ENCODE peak calls at places on chromosomes 6 and 20, in ten cellular contexts. A, U, D, S, R, W, I, L, M and Y are unnamed samples.
A peak's percentile ranks its signal among the peaks of the same experiment; 100 is the strongest.

GRCh38 chr20:1155342-1155741 is 29.4 kb downstream of the TMEM74B start:
- DNase-seq in A (no peak), U (peak; percentile 15), D (no peak), S (no peak), R (no peak), W (no peak), I (no peak), L (no peak), M (no peak), Y (no peak)

GRCh38 chr6:107116328-107116892 is 1.1 kb upstream of the BEND3 start:
- DNase-seq in A (no peak), U (peak; percentile 67), D (no peak), S (no peak), R (peak; percentile 69), W (no peak), I (no peak), L (peak; percentile 79), M (peak; percentile 63), Y (no peak)

GRCh38 chr20:43923322-43923721 is 8.7 kb downstream of the TOX2 start:
- DNase-seq in A (no peak), U (no peak), D (no peak), S (no peak), R (no peak), W (no peak), I (no peak), L (no peak), M (no peak), Y (no peak)

GRCh38 chr20:21090112-21090737 is 15.9 kb downstream of the LINC00237 start:
- DNase-seq in A (no peak), U (no peak), D (no peak), S (no peak), R (no peak), W (no peak), I (no peak), L (no peak), M (no peak), Y (no peak)

GRCh38 chr6:124962617-124963415 is 579 bp downstream of the RNF217 start:
- DNase-seq in A (peak; percentile 18), U (peak; percentile 65), D (peak; percentile 85), S (peak; percentile 47), R (peak; percentile 74), W (no peak), I (peak; percentile 32), L (peak; percentile 88), M (peak; percentile 49), Y (peak; percentile 12)

GRCh38 chr6:153172815-153173214 is 41.7 kb upstream of the RGS17 start:
- DNase-seq in A (no peak), U (no peak), D (no peak), S (no peak), R (no peak), W (no peak), I (no peak), L (no peak), M (no peak), Y (no peak)

GRCh38 chr6:111231078-111231435 is 143.8 kb downstream of the SLC16A10 start:
- DNase-seq in A (no peak), U (no peak), D (no peak), S (no peak), R (no peak), W (no peak), I (no peak), L (no peak), M (no peak), Y (no peak)

GRCh38 chr6:169913096-169913615 is 161.7 kb downstream of the ERMARD start:
- DNase-seq in A (no peak), U (no peak), D (no peak), S (no peak), R (no peak), W (no peak), I (no peak), L (no peak), M (no peak), Y (no peak)

GRCh38 chr6:170176621-170177382 is 114.1 kb downstream of the DLL1 start:
- DNase-seq in A (peak; percentile 14), U (peak; percentile 51), D (peak; percentile 64), S (peak; percentile 70), R (peak; percentile 45), W (no peak), I (peak; percentile 13), L (peak; percentile 71), M (no peak), Y (no peak)

GRCh38 chr20:43749734-43750294 is 23.0 kb upstream of the GTSF1L start:
- DNase-seq in A (peak; percentile 78), U (peak; percentile 88), D (peak; percentile 96), S (peak; percentile 30), R (peak; percentile 100), W (peak; percentile 13), I (peak; percentile 38), L (peak; percentile 92), M (peak; percentile 85), Y (peak; percentile 77)

GRCh38 chr6:17381429-17382147 is 11.8 kb upstream of the CAP2 start:
- DNase-seq in A (peak; percentile 4), U (no peak), D (no peak), S (no peak), R (no peak), W (no peak), I (no peak), L (no peak), M (no peak), Y (no peak)

GRCh38 chr20:46746972-46747371 is 37.5 kb downstream of the SLC2A10 start:
- DNase-seq in A (no peak), U (no peak), D (no peak), S (no peak), R (no peak), W (no peak), I (no peak), L (no peak), M (peak; percentile 19), Y (no peak)

DNA sequence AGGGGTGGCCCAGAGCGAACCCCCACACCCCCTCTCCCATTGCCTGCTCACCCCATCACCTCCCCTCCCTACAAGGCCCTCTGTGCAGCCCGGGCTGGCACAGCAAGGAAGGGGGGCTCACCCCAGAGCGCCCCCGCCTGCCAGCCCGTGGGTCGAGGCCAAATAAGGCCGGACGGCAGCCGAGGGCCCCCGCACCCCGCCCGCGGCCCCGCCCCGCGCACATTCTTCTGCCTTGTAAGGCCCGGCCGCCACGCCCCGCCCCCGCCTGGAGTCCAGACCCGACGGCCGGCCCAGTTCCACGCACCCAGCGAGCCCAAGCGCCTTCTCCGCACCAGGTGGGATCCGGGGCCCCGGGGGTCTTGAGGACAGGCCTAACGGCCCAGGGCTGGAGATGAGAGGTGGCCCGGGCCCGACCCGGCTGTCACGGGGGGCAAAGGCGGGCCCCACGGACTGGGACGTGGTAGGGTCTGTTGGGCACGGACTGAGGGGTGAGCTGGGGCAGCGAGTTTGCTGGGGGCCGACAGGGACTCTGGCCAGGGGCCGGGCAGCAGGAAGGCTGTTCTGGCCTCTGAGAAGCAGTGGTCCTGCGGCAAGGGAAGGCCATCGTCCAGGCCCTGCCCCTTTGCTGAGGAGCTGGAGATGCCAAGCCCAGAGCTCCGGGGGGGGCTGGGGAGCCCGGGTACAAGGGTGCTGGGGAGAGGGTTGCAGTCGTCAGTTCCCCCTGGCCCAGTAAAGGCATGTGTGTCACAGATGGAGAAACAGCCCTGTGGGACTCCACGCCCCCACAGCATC is at the start of gene MYL9:
- DNase-seq in A (no peak), U (peak; percentile 93), D (peak; percentile 92), S (peak; percentile 96), R (peak; percentile 76), W (no peak), I (peak; percentile 97), L (peak; percentile 96), M (peak; percentile 89), Y (peak; percentile 54)
- TF ChIP-seq POLR2A in A (no peak), U (peak; percentile 20), D (no peak), S (peak; percentile 71), R (no peak), W (no peak), I (peak; percentile 77), L (no peak), M (peak; percentile 41), Y (peak; percentile 40)

DNA sequence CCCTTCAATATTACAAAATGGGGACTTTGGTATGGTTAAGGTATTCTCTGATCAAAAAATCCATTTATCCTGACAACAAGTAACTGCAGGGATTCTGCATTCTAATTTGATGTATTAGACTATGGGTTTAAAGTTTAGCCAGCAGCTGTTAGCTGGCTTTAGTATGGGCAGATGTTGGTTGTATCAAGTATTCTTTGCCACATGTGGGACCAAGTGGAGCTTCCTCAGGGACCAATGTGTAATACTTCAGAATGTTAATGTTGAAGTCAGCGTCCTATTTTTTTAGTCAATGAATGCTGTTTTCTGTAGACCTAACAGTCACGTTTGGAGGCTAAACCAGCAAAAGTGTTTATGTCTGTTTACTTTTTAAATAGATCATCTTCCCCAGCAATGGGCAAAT is 41.4 kb downstream of the MOXD1 start:
- DNase-seq in A (no peak), U (no peak), D (no peak), S (no peak), R (no peak), W (no peak), I (no peak), L (no peak), M (no peak), Y (no peak)
- TF ChIP-seq POLR2A in A (no peak), U (no peak), D (no peak), S (no peak), R (no peak), W (no peak), I (no peak), L (no peak), M (no peak), Y (no peak)

DNA sequence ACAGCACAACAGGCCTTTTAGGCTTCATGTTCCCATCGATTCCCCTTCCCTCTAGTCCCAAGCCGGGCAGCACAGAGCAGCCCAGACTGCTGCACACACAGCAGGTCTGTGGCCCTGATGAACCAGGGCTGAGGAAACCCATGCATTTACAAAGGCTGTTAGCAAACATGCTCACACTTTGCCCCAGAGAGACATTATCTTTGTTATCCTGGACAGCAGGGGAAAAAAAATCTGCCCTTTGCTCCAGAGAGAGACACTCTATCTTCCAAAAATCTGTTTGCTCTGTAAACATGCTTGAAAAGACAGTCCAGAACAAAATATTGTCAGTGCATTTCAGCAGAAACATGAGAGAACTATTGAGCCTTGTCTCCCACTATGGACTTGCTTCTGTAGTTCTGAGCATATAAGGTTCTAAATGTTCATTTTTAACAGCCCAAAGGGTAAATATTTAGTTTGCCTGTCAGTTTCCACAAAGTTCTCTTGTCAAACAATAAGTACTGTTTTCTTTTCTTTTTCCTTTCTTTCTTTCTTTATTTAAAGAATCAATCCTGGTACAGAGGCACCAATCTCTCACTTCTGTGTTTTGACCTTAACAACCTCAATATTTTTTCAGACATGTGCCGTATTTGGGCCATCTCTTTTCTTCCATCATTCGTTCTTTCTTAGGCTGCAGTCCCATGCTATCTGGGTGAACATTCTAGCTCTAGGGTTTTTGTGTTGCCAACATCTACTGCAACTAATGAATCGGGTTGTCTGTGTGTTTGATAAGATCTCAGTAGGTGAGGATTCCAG is 468.0 kb downstream of the EPM2A start:
- DNase-seq in A (no peak), U (no peak), D (no peak), S (no peak), R (no peak), W (no peak), I (no peak), L (no peak), M (no peak), Y (no peak)
- TF ChIP-seq POLR2A in A (no peak), U (no peak), D (no peak), S (no peak), R (no peak), W (no peak), I (no peak), L (no peak), M (no peak), Y (no peak)

DNA sequence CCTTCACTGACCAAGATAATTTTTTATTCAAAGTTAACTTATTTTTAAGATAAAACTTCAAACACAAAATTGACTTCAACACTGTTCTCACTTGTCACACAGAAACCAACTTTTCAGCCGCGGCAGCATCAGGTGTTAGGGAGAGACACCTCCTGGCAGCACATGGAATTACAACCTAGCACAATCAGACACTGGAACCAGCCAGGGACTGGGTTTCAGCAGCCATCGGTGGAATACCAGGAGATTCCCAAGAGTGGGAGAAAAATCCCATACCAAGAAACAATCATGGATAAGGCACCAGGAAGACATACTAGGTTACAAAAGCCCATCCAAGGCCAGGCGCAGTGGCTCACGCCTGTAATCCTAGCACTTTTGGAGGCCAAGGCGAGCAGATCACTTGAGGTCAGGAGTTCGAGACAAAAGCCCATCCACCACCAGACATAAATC is 70.0 kb downstream of the SNX5 start:
- DNase-seq in A (peak; percentile 88), U (peak; percentile 93), D (peak; percentile 88), S (peak; percentile 67), R (peak; percentile 81), W (no peak), I (peak; percentile 80), L (peak; percentile 93), M (peak; percentile 81), Y (peak; percentile 46)
- TF ChIP-seq POLR2A in A (no peak), U (no peak), D (no peak), S (no peak), R (no peak), W (no peak), I (no peak), L (no peak), M (no peak), Y (no peak)